ENCODE peak calls at places on chromosomes 12 and 14, in six cellular contexts. A is A549, L is HepG2, Q is endothelial cell of umbilical vein, O is K562, D is GM12878. X is an unnamed sample.

GRCh38 chr14:92495041-92495440 is 18.5 kb upstream of the RIN3 start:
- DNase-seq in L (no peak), O (no peak), Q (no peak), D (no peak), A (no peak), X (peak; percentile 66)

GRCh38 chr12:82665142-82665923 is 21.4 kb upstream of the TMTC2 start:
- DNase-seq in A (no peak), O (no peak), Q (no peak), L (no peak), D (no peak), X (no peak)

GRCh38 chr14:50000215-50001145 is 107.6 kb downstream of the ARF6 start:
- DNase-seq in O (peak; percentile 36), L (peak; percentile 36), D (no peak), A (no peak), Q (peak; percentile 67), X (peak; percentile 85)

GRCh38 chr12:16165506-16165905 is 112.0 kb downstream of the SLC15A5 start:
- DNase-seq in A (peak; percentile 16), O (peak; percentile 3), D (no peak), L (peak; percentile 18), Q (peak; percentile 33), X (peak; percentile 49)

GRCh38 chr12:48956279-48957140 is 777 bp downstream of the ARF3 start:
- DNase-seq in A (peak; percentile 94), D (peak; percentile 59), L (peak; percentile 68), Q (peak; percentile 96), O (peak; percentile 94), X (peak; percentile 94)

GRCh38 chr12:26156996-26157395 is 32.2 kb upstream of the BHLHE41 start:
- DNase-seq in Q (no peak), O (no peak), D (no peak), A (no peak), L (no peak), X (no peak)

GRCh38 chr14:76844223-76844622 is 18.0 kb downstream of the LRRC74A start:
- DNase-seq in Q (peak; percentile 78), A (peak; percentile 29), L (no peak), D (no peak), O (peak; percentile 23), X (peak; percentile 42)

GRCh38 chr14:105324080-105324778 is 9.7 kb downstream of the PACS2 start:
- DNase-seq in Q (no peak), D (no peak), A (no peak), O (no peak), L (no peak), X (no peak)

GRCh38 chr12:47022296-47022695 is 57.1 kb upstream of the PCED1B start:
- DNase-seq in O (no peak), A (no peak), L (no peak), Q (peak; percentile 71), D (no peak), X (no peak)

GRCh38 chr12:103803847-103804246 is 37.2 kb downstream of the NT5DC3 start:
- DNase-seq in Q (no peak), A (no peak), D (no peak), L (no peak), O (no peak), X (no peak)

GRCh38 chr14:101497910-101498860 is 63.1 kb upstream of the DIO3 start:
- DNase-seq in L (no peak), A (no peak), O (no peak), Q (no peak), D (no peak), X (no peak)

GRCh38 chr12:22855456-22855855 is 230.5 kb downstream of the ETNK1 start:
- DNase-seq in A (no peak), Q (no peak), L (no peak), D (no peak), O (no peak), X (no peak)

GRCh38 chr12:45687081-45688015 is 42.2 kb upstream of the ARID2 start:
- DNase-seq in A (no peak), Q (no peak), L (no peak), D (no peak), O (no peak), X (no peak)

GRCh38 chr12:98870521-98870920 is 225.4 kb downstream of the APAF1 start:
- DNase-seq in A (no peak), L (no peak), O (no peak), D (no peak), Q (no peak), X (peak; percentile 14)

GRCh38 chr12:613996-614726 is 49.1 kb downstream of the NINJ2 start:
- DNase-seq in O (no peak), L (peak; percentile 31), D (no peak), A (no peak), Q (peak; percentile 45), X (peak; percentile 66)

GRCh38 chr14:77580964-77581505 is 35.4 kb downstream of the SPTLC2 start:
- DNase-seq in L (no peak), O (no peak), D (peak; percentile 66), Q (peak; percentile 89), A (no peak), X (no peak)

GRCh38 chr12:52800259-52800917 is 4.5 kb upstream of the KRT3 start:
- DNase-seq in L (no peak), A (no peak), O (no peak), Q (no peak), D (no peak), X (no peak)

GRCh38 chr12:569091-569676 is 94.1 kb downstream of the NINJ2 start:
- DNase-seq in A (no peak), L (no peak), D (no peak), O (no peak), Q (no peak), X (no peak)

GRCh38 chr12:122947352-122947792 is 18.9 kb downstream of the ABCB9 start:
- DNase-seq in O (no peak), Q (peak; percentile 15), A (no peak), D (no peak), L (no peak), X (no peak)

GRCh38 chr12:83168756-83169155 is 482.1 kb downstream of the TMTC2 start:
- DNase-seq in L (no peak), D (no peak), Q (no peak), A (no peak), O (no peak), X (no peak)

GRCh38 chr12:56007148-56007891 is 10.2 kb downstream of the SUOX start:
- DNase-seq in O (peak; percentile 93), A (peak; percentile 91), L (peak; percentile 72), Q (peak; percentile 67), D (peak; percentile 45), X (peak; percentile 88)

DNA sequence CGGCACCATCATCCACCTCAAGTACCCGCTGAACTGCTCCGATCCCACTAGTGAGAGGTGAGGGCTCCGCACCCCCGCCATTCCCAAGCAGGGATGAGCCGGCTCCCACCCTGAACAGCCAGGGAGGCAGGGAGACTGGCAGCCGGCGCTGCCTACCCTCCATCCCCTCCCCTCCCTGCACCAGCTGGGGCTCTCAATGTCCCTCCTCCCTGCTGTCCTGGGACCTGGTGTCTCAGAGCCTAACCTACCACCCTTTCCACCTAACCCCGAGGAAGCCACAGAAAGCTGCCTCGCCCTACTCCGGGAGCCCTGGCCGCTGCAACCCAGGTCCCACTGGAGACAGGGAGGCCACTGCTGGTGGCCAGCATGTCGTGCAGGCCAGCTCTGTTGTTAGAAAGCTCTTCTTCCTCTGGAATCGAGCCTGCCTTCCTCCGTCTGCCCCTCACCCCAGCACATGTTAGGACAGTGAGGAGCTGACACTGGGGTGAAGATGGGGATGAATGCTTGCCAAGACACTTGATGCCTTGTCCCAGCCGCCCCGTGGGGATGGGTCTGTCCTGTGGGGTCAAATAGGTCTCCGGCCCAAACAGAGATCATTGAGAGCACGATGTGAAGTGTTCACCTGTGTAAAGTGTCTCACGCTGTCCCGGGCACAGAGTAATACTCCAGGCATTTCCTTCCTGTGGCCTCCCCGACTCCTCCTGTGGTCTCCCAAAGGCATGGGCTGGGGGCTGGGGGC is 1.1 kb downstream of the PTPN6 start:
- DNase-seq in L (no peak), Q (no peak), O (no peak), D (no peak), A (no peak), X (no peak)
- TF ChIP-seq POLR2A in L (no peak), Q (no peak), O (no peak), D (no peak), A (no peak), X (no peak)

GRCh38 chr12:3453947-3454675 is 36.9 kb upstream of the PRMT8 start:
- DNase-seq in L (no peak), D (no peak), Q (no peak), O (no peak), A (peak; percentile 10), X (no peak)

GRCh38 chr12:3456809-3457208 is 34.2 kb upstream of the PRMT8 start:
- DNase-seq in L (peak; percentile 5), A (no peak), D (no peak), Q (no peak), O (no peak), X (peak; percentile 9)

GRCh38 chr12:3454780-3455179 is 36.2 kb upstream of the PRMT8 start:
- DNase-seq in L (no peak), D (no peak), O (no peak), Q (no peak), A (no peak), X (no peak)

GRCh38 chr12:3453266-3453862 is 37.6 kb upstream of the PRMT8 start:
- DNase-seq in Q (no peak), D (no peak), A (no peak), O (no peak), L (no peak), X (no peak)

GRCh38 chr12:3455312-3455711 is 35.7 kb upstream of the PRMT8 start:
- DNase-seq in Q (no peak), O (no peak), A (no peak), D (no peak), L (no peak), X (peak; percentile 33)
- TF ChIP-seq MAX in Q (no peak), O (no peak), A (no peak), D (no peak), L (no peak), X (no peak)

DNA sequence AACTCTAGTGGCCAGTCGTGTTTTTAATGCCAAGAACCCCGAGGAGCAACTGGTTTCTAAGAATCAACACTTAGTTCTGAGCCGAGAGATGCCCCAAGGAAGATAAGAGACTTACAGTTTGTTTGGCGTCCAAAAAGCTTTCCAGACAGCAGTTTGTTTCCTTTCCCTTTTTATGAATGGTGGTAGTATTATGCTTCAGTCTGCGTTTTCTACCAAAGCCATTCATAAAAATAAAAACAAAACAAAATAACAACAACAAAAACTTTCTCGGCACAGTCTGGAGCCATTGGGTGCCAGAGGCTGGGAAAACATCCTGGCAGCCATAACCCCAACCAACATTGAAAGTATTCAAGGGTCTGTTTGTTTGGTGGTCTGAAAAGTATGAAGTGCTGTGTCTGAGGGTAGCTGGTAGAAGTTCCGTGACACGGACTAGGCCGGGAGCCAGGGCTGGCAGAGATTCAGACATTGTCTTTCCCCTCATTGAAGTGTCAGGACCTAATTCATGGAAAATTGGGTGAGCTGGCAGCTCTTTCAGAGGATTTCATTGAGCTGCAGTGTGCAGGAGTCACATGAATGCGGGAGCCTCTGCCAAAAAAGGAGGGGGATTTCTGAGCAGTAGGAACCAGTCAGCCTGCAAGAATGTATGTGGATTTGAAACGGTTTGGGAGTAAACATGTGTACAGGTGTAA is 124.2 kb downstream of the HMGA2 start:
- DNase-seq in A (peak; percentile 18), O (no peak), L (no peak), Q (peak; percentile 100), D (no peak), X (no peak)
- TF ChIP-seq MYC in A (no peak), O (no peak), L (no peak), Q (no peak), D (no peak), X (no peak)

DNA sequence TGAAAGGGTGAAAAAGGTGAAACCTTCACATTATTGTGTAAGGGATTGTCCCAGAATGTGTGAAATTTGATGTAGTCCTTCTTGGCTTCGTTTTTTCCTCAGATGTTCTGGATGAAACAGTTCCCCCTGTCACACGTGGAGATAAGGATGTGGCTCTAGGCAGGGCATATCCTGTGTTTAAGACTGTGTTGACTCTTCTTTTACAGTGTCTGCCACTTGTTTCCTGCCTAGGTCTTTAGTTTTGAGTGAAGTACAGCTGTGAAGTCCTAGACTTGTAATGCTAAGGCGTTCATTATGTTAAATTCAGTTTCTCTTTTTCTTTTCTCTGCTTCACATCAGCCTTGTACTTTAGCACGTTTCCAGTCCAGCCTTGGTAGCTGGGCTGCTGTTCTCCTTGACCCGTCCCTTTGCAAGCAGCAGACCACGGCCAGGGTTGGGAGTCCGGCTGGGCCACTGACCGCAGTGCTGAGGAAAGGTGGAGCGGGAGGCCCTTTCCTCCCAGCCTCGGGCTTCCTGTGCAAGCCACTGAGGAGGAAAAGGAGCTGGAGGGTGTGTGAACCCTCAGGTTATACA is 59.1 kb downstream of the RASSF3 start:
- DNase-seq in Q (peak; percentile 81), D (peak; percentile 73), O (peak; percentile 66), A (no peak), L (peak; percentile 49), X (peak; percentile 74)
- TF ChIP-seq POLR2A in Q (no peak), D (peak; percentile 31), O (no peak), A (no peak), L (no peak), X (no peak)